ENCODE peak calls at places on chromosomes 13 and 19, in four cellular contexts. One of them, this sample, is unnamed. For H3K27me3, the result is how much of the 10 kb centered on the place peaks cover.

GRCh38 chr19:40803857-40804782 is 5.1 kb downstream of the EGLN2 start:
- DNase-seq in neural progenitor cell: no peak
- DNase-seq in upper lobe of left lung: no peak
- DNase-seq in SJCRH30: no peak
- DNase-seq in this sample: no peak

GRCh38 chr13:63481334-63481733 is 2065.7 kb upstream of the PCDH20 start:
- DNase-seq in neural progenitor cell: no peak
- DNase-seq in upper lobe of left lung: no peak
- DNase-seq in SJCRH30: peak
- DNase-seq in this sample: no peak

GRCh38 chr13:24693862-24694471 is 13.8 kb downstream of the ATP12A start:
- DNase-seq in neural progenitor cell: peak
- DNase-seq in upper lobe of left lung: no peak
- DNase-seq in SJCRH30: peak
- DNase-seq in this sample: no peak

GRCh38 chr19:13208131-13208963 is 58.1 kb downstream of the IER2 start:
- DNase-seq in neural progenitor cell: peak
- DNase-seq in upper lobe of left lung: peak
- DNase-seq in SJCRH30: no peak
- DNase-seq in this sample: peak

GRCh38 chr13:43908156-43909126 is 28.7 kb downstream of the LACC1 start:
- DNase-seq in neural progenitor cell: peak
- DNase-seq in upper lobe of left lung: no peak
- DNase-seq in SJCRH30: no peak
- DNase-seq in this sample: no peak

GRCh38 chr19:40806385-40807146 is 7.6 kb downstream of the EGLN2 start:
- DNase-seq in neural progenitor cell: peak
- DNase-seq in upper lobe of left lung: peak
- DNase-seq in SJCRH30: no peak
- DNase-seq in this sample: peak

GRCh38 chr13:26425439-26426358 is 131.8 kb upstream of the WASF3 start:
- DNase-seq in neural progenitor cell: no peak
- DNase-seq in upper lobe of left lung: no peak
- DNase-seq in SJCRH30: peak
- DNase-seq in this sample: peak

GRCh38 chr19:19656451-19657396 is 6.8 kb downstream of the ATP13A1 start:
- DNase-seq in neural progenitor cell: no peak
- DNase-seq in upper lobe of left lung: peak
- DNase-seq in SJCRH30: no peak
- DNase-seq in this sample: no peak

GRCh38 chr13:77698211-77699058 is 948 bp downstream of the SLAIN1 start:
- DNase-seq in neural progenitor cell: peak
- DNase-seq in upper lobe of left lung: peak
- DNase-seq in SJCRH30: peak
- DNase-seq in this sample: peak

GRCh38 chr13:88005188-88005587 is 334.0 kb downstream of the SLITRK5 start:
- DNase-seq in neural progenitor cell: no peak
- DNase-seq in upper lobe of left lung: no peak
- DNase-seq in SJCRH30: no peak
- DNase-seq in this sample: no peak

GRCh38 chr19:39310558-39311311 is 9.9 kb downstream of the LRFN1 start:
- DNase-seq in neural progenitor cell: peak
- DNase-seq in upper lobe of left lung: no peak
- DNase-seq in SJCRH30: no peak
- DNase-seq in this sample: no peak

GRCh38 chr19:54207908-54208783 is 7.5 kb downstream of the RPS9 start:
- DNase-seq in neural progenitor cell: no peak
- DNase-seq in upper lobe of left lung: peak
- DNase-seq in SJCRH30: no peak
- DNase-seq in this sample: peak

GRCh38 chr13:101785858-101786257 is 333.4 kb downstream of the ITGBL1 start:
- DNase-seq in neural progenitor cell: peak
- DNase-seq in upper lobe of left lung: no peak
- DNase-seq in SJCRH30: peak
- DNase-seq in this sample: no peak

GRCh38 chr13:45132384-45133064 is 12.2 kb downstream of the GTF2F2 start:
- DNase-seq in neural progenitor cell: no peak
- DNase-seq in upper lobe of left lung: no peak
- DNase-seq in SJCRH30: no peak
- DNase-seq in this sample: no peak

GRCh38 chr19:35110974-35111373 is 4.6 kb upstream of the FXYD3 start:
- DNase-seq in neural progenitor cell: no peak
- DNase-seq in upper lobe of left lung: no peak
- DNase-seq in SJCRH30: no peak
- DNase-seq in this sample: no peak

GRCh38 chr13:53143757-53144320 is 115.2 kb downstream of the OLFM4 start:
- DNase-seq in neural progenitor cell: no peak
- DNase-seq in upper lobe of left lung: no peak
- DNase-seq in SJCRH30: no peak
- DNase-seq in this sample: no peak

GRCh38 chr19:32343550-32344262 is 1.7 kb upstream of the ZNF507 start:
- DNase-seq in neural progenitor cell: no peak
- DNase-seq in upper lobe of left lung: no peak
- DNase-seq in SJCRH30: no peak
- DNase-seq in this sample: no peak

GRCh38 chr13:80012281-80012680 is 328.6 kb downstream of the SPRY2 start:
- DNase-seq in neural progenitor cell: no peak
- DNase-seq in upper lobe of left lung: no peak
- DNase-seq in SJCRH30: no peak
- DNase-seq in this sample: no peak

GRCh38 chr19:58406818-58407657 is 1.4 kb upstream of the ZNF584 start:
- DNase-seq in neural progenitor cell: peak
- DNase-seq in upper lobe of left lung: no peak
- DNase-seq in SJCRH30: no peak
- DNase-seq in this sample: peak

GRCh38 chr19:28468701-28469459 is 744.1 kb downstream of the UQCRFS1 start:
- DNase-seq in neural progenitor cell: peak
- DNase-seq in upper lobe of left lung: peak
- DNase-seq in SJCRH30: no peak
- DNase-seq in this sample: peak

GRCh38 chr13:35763060-35763804 is 286.7 kb upstream of the MAB21L1 start:
- DNase-seq in neural progenitor cell: no peak
- DNase-seq in upper lobe of left lung: no peak
- DNase-seq in SJCRH30: no peak
- DNase-seq in this sample: no peak

GRCh38 chr19:12611361-12611699 is 610 bp downstream of the ZNF791 start:
- DNase-seq in neural progenitor cell: peak
- DNase-seq in upper lobe of left lung: no peak
- DNase-seq in SJCRH30: peak
- DNase-seq in this sample: peak

GRCh38 chr13:99980201-99981114 is 1.1 kb upstream of the ZIC2 start:
- DNase-seq in neural progenitor cell: peak
- DNase-seq in upper lobe of left lung: peak
- DNase-seq in SJCRH30: peak
- DNase-seq in this sample: no peak

GRCh38 chr13:99977912-99978780 is 3.4 kb upstream of the ZIC2 start:
- DNase-seq in neural progenitor cell: peak
- DNase-seq in upper lobe of left lung: peak
- DNase-seq in SJCRH30: no peak
- DNase-seq in this sample: no peak

GRCh38 chr13:99981115-99982020 is at the start of gene ZIC2:
- DNase-seq in neural progenitor cell: peak
- DNase-seq in upper lobe of left lung: peak
- DNase-seq in SJCRH30: peak
- DNase-seq in this sample: no peak

GRCh38 chr13:99978781-99979452 is 2.7 kb upstream of the ZIC2 start:
- DNase-seq in neural progenitor cell: peak
- DNase-seq in upper lobe of left lung: no peak
- DNase-seq in SJCRH30: peak
- DNase-seq in this sample: no peak

GRCh38 chr13:99979453-99980200 is 2.0 kb upstream of the ZIC2 start:
- DNase-seq in neural progenitor cell: peak
- DNase-seq in upper lobe of left lung: peak
- DNase-seq in SJCRH30: peak
- DNase-seq in this sample: no peak
- H3K27me3 ChIP-seq in neural progenitor cell: under half
- H3K27me3 ChIP-seq in upper lobe of left lung: half or more
- H3K27me3 ChIP-seq in SJCRH30: under half
- H3K27me3 ChIP-seq in this sample: half or more

GRCh38 chr19:51121257-51121656 is 3.4 kb upstream of the SIGLEC9 start:
- DNase-seq in neural progenitor cell: no peak
- DNase-seq in upper lobe of left lung: no peak
- DNase-seq in SJCRH30: no peak
- DNase-seq in this sample: peak

GRCh38 chr19:51119675-51120074 is 5.0 kb upstream of the SIGLEC9 start:
- DNase-seq in neural progenitor cell: no peak
- DNase-seq in upper lobe of left lung: no peak
- DNase-seq in SJCRH30: no peak
- DNase-seq in this sample: peak

GRCh38 chr19:51122112-51122981 is 2.4 kb upstream of the SIGLEC9 start:
- DNase-seq in neural progenitor cell: no peak
- DNase-seq in upper lobe of left lung: no peak
- DNase-seq in SJCRH30: no peak
- DNase-seq in this sample: peak

GRCh38 chr19:51116736-51117135 is 8.0 kb upstream of the SIGLEC9 start:
- DNase-seq in neural progenitor cell: no peak
- DNase-seq in upper lobe of left lung: no peak
- DNase-seq in SJCRH30: no peak
- DNase-seq in this sample: no peak

DNA sequence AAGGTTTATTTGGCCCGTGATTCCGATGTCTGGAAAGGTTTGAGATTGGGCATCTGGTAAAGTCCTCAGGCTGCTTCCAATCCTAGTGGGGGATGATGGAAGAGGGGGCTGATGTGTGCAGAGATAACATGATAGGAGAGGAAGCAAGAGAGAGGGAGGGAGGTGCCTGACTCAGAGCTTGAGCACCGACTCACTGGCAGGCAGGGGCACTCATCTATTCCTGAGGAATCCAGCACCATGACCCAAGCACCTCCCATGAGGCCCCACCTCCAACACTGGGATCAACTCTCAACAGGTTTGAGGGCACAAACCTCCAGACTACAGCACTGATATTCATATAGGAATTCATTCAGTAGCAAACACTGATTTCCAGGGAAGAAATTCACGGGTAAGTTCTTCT is 5.6 kb upstream of the SIGLEC9 start:
- DNase-seq in neural progenitor cell: no peak
- DNase-seq in upper lobe of left lung: no peak
- DNase-seq in SJCRH30: no peak
- DNase-seq in this sample: peak
- H3K27me3 ChIP-seq in neural progenitor cell: under half
- H3K27me3 ChIP-seq in upper lobe of left lung: under half
- H3K27me3 ChIP-seq in SJCRH30: under half
- H3K27me3 ChIP-seq in this sample: under half

GRCh38 chr19:8366961-8367326 is 3.0 kb downstream of the ANGPTL4 start:
- DNase-seq in neural progenitor cell: no peak
- DNase-seq in upper lobe of left lung: peak
- DNase-seq in SJCRH30: peak
- DNase-seq in this sample: peak
- H3K27me3 ChIP-seq in neural progenitor cell: half or more
- H3K27me3 ChIP-seq in upper lobe of left lung: under half
- H3K27me3 ChIP-seq in SJCRH30: under half
- H3K27me3 ChIP-seq in this sample: under half

GRCh38 chr13:76522083-76522755 is 364.0 kb downstream of the KCTD12 start:
- DNase-seq in neural progenitor cell: no peak
- DNase-seq in upper lobe of left lung: no peak
- DNase-seq in SJCRH30: peak
- DNase-seq in this sample: no peak

GRCh38 chr13:76516013-76516412 is 370.2 kb downstream of the KCTD12 start:
- DNase-seq in neural progenitor cell: no peak
- DNase-seq in upper lobe of left lung: no peak
- DNase-seq in SJCRH30: peak
- DNase-seq in this sample: no peak

GRCh38 chr13:76523740-76524382 is 362.3 kb downstream of the KCTD12 start:
- DNase-seq in neural progenitor cell: no peak
- DNase-seq in upper lobe of left lung: no peak
- DNase-seq in SJCRH30: no peak
- DNase-seq in this sample: no peak

GRCh38 chr13:76519685-76520084 is 366.5 kb downstream of the KCTD12 start:
- DNase-seq in neural progenitor cell: peak
- DNase-seq in upper lobe of left lung: no peak
- DNase-seq in SJCRH30: no peak
- DNase-seq in this sample: no peak
- H3K27me3 ChIP-seq in neural progenitor cell: under half
- H3K27me3 ChIP-seq in upper lobe of left lung: under half
- H3K27me3 ChIP-seq in SJCRH30: under half
- H3K27me3 ChIP-seq in this sample: under half